ENCODE peak calls at places on chromosomes 1 and 21, in seven cellular contexts. One of them, this sample, is unnamed.

GRCh38 chr21:45292399-45293213 is 4.9 kb upstream of the POFUT2 start:
- DNase-seq in NCI-H2107: peak
- DNase-seq in breast epithelium: peak
- DNase-seq in cerebellum: peak
- DNase-seq in activated T-cell treated with anti-CD3 and anti-CD28 coated beads for 24 hours: peak
- DNase-seq in astrocyte of the spinal cord: peak
- DNase-seq in left cardiac atrium: peak
- DNase-seq in this sample: peak

GRCh38 chr1:83060216-83060615 is 938.7 kb downstream of the TTLL7 start:
- DNase-seq in breast epithelium: no peak
- DNase-seq in astrocyte of the spinal cord: no peak
- DNase-seq in NCI-H2107: no peak
- DNase-seq in activated T-cell treated with anti-CD3 and anti-CD28 coated beads for 24 hours: no peak
- DNase-seq in cerebellum: no peak
- DNase-seq in left cardiac atrium: no peak
- DNase-seq in this sample: no peak

GRCh38 chr1:15943515-15944307 is 32.2 kb downstream of the ZBTB17 start:
- DNase-seq in activated T-cell treated with anti-CD3 and anti-CD28 coated beads for 24 hours: no peak
- DNase-seq in left cardiac atrium: no peak
- DNase-seq in breast epithelium: no peak
- DNase-seq in cerebellum: no peak
- DNase-seq in astrocyte of the spinal cord: no peak
- DNase-seq in NCI-H2107: no peak
- DNase-seq in this sample: peak

GRCh38 chr1:226723640-226724532 is 15.2 kb downstream of the ITPKB start:
- DNase-seq in breast epithelium: no peak
- DNase-seq in activated T-cell treated with anti-CD3 and anti-CD28 coated beads for 24 hours: no peak
- DNase-seq in left cardiac atrium: peak
- DNase-seq in NCI-H2107: peak
- DNase-seq in astrocyte of the spinal cord: peak
- DNase-seq in cerebellum: no peak
- DNase-seq in this sample: peak

GRCh38 chr1:169348356-169349036 is 19.1 kb downstream of the NME7 start:
- DNase-seq in left cardiac atrium: no peak
- DNase-seq in cerebellum: peak
- DNase-seq in NCI-H2107: peak
- DNase-seq in astrocyte of the spinal cord: peak
- DNase-seq in breast epithelium: no peak
- DNase-seq in activated T-cell treated with anti-CD3 and anti-CD28 coated beads for 24 hours: peak
- DNase-seq in this sample: no peak

GRCh38 chr1:87781589-87781988 is 452.9 kb downstream of the LMO4 start:
- DNase-seq in activated T-cell treated with anti-CD3 and anti-CD28 coated beads for 24 hours: no peak
- DNase-seq in cerebellum: no peak
- DNase-seq in NCI-H2107: no peak
- DNase-seq in left cardiac atrium: no peak
- DNase-seq in breast epithelium: no peak
- DNase-seq in astrocyte of the spinal cord: no peak
- DNase-seq in this sample: no peak

GRCh38 chr1:3352084-3352951 is 102.1 kb upstream of the ARHGEF16 start:
- DNase-seq in breast epithelium: no peak
- DNase-seq in activated T-cell treated with anti-CD3 and anti-CD28 coated beads for 24 hours: no peak
- DNase-seq in NCI-H2107: no peak
- DNase-seq in left cardiac atrium: no peak
- DNase-seq in cerebellum: no peak
- DNase-seq in astrocyte of the spinal cord: peak
- DNase-seq in this sample: peak

GRCh38 chr1:116256875-116257823 is 115.9 kb upstream of the ATP1A1 start:
- DNase-seq in cerebellum: no peak
- DNase-seq in breast epithelium: no peak
- DNase-seq in left cardiac atrium: no peak
- DNase-seq in NCI-H2107: peak
- DNase-seq in activated T-cell treated with anti-CD3 and anti-CD28 coated beads for 24 hours: no peak
- DNase-seq in astrocyte of the spinal cord: no peak
- DNase-seq in this sample: no peak

GRCh38 chr1:70090875-70091274 is 114.5 kb downstream of the LRRC40 start:
- DNase-seq in cerebellum: no peak
- DNase-seq in activated T-cell treated with anti-CD3 and anti-CD28 coated beads for 24 hours: no peak
- DNase-seq in breast epithelium: no peak
- DNase-seq in astrocyte of the spinal cord: peak
- DNase-seq in NCI-H2107: no peak
- DNase-seq in left cardiac atrium: no peak
- DNase-seq in this sample: no peak

GRCh38 chr1:110627763-110628162 is 21.6 kb upstream of the KCNA2 start:
- DNase-seq in cerebellum: no peak
- DNase-seq in left cardiac atrium: no peak
- DNase-seq in astrocyte of the spinal cord: no peak
- DNase-seq in breast epithelium: peak
- DNase-seq in activated T-cell treated with anti-CD3 and anti-CD28 coated beads for 24 hours: no peak
- DNase-seq in NCI-H2107: no peak
- DNase-seq in this sample: no peak